ENCODE peak calls at places on chromosome 2, in six cellular contexts. E is astrocyte of the spinal cord, H is HepG2, V is MM.1S, Y is epithelial cell of esophagus, F is choroid plexus epithelial cell. A is an unnamed sample.
A peak's percentile ranks its signal among the peaks of the same experiment; 100 is the strongest.

GRCh38 chr2:43454791-43455190 is 141.0 kb downstream of the THADA start:
- DNase-seq in H (no peak), E (peak; percentile 45), F (no peak), Y (no peak), V (no peak), A (peak; percentile 87)

GRCh38 chr2:208713066-208713465 is 306.5 kb downstream of the PTH2R start:
- DNase-seq in F (no peak), E (no peak), Y (no peak), H (no peak), V (no peak), A (no peak)

GRCh38 chr2:24304098-24304497 is 56.2 kb downstream of the ITSN2 start:
- DNase-seq in V (no peak), Y (peak; percentile 84), F (peak; percentile 96), H (peak; percentile 38), E (peak; percentile 71), A (peak; percentile 98)

GRCh38 chr2:127133793-127134192 is 26.8 kb upstream of the BIN1 start:
- DNase-seq in V (no peak), E (no peak), Y (no peak), H (no peak), F (no peak), A (no peak)

GRCh38 chr2:182672471-182673165 is 43.4 kb upstream of the DNAJC10 start:
- DNase-seq in H (no peak), Y (peak; percentile 69), E (peak; percentile 74), V (no peak), F (peak; percentile 85), A (peak; percentile 80)

GRCh38 chr2:10289891-10290290 is 12.8 kb upstream of the HPCAL1 start:
- DNase-seq in Y (peak; percentile 88), E (peak; percentile 67), H (no peak), V (no peak), F (no peak), A (peak; percentile 90)

GRCh38 chr2:219962801-219963200 is 335.4 kb downstream of the SLC4A3 start:
- DNase-seq in F (no peak), H (no peak), Y (no peak), E (no peak), V (no peak), A (no peak)

GRCh38 chr2:110101911-110102774 is 13.5 kb downstream of the MALL start:
- DNase-seq in Y (peak; percentile 68), V (no peak), H (no peak), E (peak; percentile 42), F (peak; percentile 20), A (peak; percentile 62)

GRCh38 chr2:96959406-96960110 is 26.8 kb downstream of the FAM178B start:
- DNase-seq in H (no peak), F (no peak), Y (no peak), V (no peak), E (no peak), A (no peak)

GRCh38 chr2:190486037-190486623 is 48.4 kb downstream of the NEMP2 start:
- DNase-seq in E (no peak), F (no peak), V (no peak), H (no peak), Y (peak; percentile 38), A (peak; percentile 7)

GRCh38 chr2:100878000-100878786 is 58.3 kb downstream of the NPAS2 start:
- DNase-seq in V (no peak), Y (no peak), E (no peak), F (no peak), H (no peak), A (no peak)

GRCh38 chr2:40773291-40773690 is 321.4 kb upstream of the SLC8A1 start:
- DNase-seq in H (no peak), Y (no peak), V (no peak), F (no peak), E (no peak), A (no peak)

GRCh38 chr2:165596788-165597187 is 127.3 kb downstream of the CSRNP3 start:
- DNase-seq in E (no peak), F (no peak), Y (no peak), H (no peak), V (no peak), A (no peak)

DNA sequence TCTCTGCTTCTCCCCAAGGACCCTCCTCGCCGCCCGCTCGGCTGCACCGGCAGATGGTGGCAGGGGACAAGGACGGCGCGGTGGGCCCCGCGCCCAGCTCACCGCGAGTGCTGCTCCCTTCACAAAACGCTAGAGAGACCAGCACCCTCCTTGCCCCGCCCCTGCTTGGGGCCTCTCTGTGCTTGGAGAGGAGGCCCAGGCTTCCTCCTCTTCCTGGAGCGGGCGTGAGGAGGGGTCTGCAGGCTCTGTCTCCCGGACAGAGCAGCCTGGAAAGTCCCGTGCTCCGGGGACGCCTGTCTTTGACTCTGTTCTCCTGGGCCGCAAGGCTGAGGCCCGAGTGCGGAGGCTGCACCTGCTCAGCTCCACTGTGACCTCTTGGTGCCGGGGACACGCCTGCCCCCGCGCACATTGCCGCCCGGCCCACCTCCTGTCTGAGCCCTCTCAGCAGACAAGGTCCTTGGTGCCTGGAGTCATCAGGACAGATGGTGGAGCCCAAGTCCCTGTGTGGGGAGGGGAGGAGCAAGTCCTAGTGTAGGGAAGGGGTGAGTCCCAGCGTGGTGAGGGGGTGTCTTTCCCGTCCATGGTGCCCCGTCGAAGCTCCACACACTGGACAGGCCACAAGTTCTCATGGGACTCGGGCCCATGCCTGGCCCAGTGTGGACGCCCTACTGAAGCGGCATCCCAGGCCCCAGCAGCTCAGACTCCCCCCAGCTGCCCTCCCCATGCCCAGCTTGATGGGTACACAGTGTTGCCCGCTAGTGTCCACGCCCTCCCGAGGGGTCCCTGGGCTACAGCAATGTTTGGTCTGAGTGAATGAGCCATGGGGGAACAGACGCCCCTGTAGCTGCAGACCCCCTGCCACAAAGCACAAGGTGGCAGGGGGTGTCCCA is 33.8 kb downstream of the RTP5 start:
- DNase-seq in V (no peak), Y (no peak), H (no peak), E (no peak), F (no peak), A (no peak)
- H3K4me3 ChIP-seq in V (no peak overlapping the region), Y (no peak overlapping the region), H (no peak overlapping the region), E (no peak overlapping the region), F (no peak overlapping the region), A (no peak overlapping the region)

DNA sequence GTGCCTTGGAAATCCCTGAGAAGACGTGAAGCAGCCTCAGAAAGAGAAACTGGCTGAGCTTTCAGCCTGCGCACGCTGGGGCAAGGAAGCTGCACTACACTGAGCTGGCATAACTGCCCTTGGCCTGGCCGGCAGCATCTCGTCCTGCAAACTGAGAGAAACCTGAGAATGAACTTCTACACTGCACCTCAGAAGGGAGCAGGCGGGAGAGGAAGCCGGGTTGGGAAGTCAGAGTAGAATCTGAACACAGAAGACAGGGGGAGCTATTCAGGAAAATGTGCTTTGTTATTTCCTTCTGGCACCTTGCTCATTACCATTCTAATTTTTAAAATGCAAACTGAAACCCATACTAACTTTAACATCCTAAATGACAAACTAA is 70.9 kb downstream of the ZEB2 start:
- DNase-seq in H (no peak), F (no peak), V (no peak), E (no peak), Y (no peak), A (no peak)
- TF ChIP-seq CTCF in H (peak; percentile 39), F (peak; percentile 49), V (no peak), E (peak; percentile 41), Y (peak; percentile 24), A (peak; percentile 4)

GRCh38 chr2:224551693-224552092 is 33.5 kb downstream of the CUL3 start:
- DNase-seq in Y (no peak), V (no peak), H (no peak), F (no peak), E (no peak), A (no peak)

GRCh38 chr2:224543939-224544338 is 41.2 kb downstream of the CUL3 start:
- DNase-seq in H (no peak), Y (no peak), E (no peak), F (no peak), V (no peak), A (no peak)

GRCh38 chr2:224546926-224547325 is 38.2 kb downstream of the CUL3 start:
- DNase-seq in Y (no peak), V (no peak), E (no peak), F (no peak), H (no peak), A (no peak)

GRCh38 chr2:224545884-224546644 is 39.1 kb downstream of the CUL3 start:
- DNase-seq in E (peak; percentile 54), H (no peak), Y (no peak), V (no peak), F (peak; percentile 72), A (peak; percentile 64)
- H3K4me3 ChIP-seq in E (no peak overlapping the region), H (no peak overlapping the region), Y (no peak overlapping the region), V (no peak overlapping the region), F (no peak overlapping the region), A (no peak overlapping the region)

DNA sequence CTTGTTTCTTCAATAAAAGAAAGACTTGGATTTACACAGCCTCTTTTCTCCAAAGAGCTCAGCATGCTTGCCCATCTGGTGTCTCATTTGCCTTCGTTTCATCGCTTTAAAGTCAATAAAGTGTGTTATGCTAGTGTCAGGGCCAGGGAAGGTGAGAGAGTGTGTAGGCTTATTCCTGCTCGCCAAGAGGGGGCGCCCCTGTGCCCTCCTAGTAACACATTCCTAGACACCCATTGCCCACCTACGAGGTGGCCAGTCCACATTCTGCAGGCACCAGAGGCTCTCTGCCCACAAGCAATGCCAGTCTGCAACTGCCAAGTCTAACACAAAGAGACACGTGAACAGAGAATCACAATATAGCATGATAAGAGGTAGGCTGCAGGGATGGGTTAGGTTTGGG is 39.4 kb upstream of the DAPL1 start:
- DNase-seq in F (no peak), Y (no peak), E (no peak), H (no peak), V (no peak), A (no peak)
- TF ChIP-seq CTCF in F (peak; percentile 48), Y (peak; percentile 42), E (peak; percentile 47), H (peak; percentile 52), V (peak; percentile 37), A (peak; percentile 23)

DNA sequence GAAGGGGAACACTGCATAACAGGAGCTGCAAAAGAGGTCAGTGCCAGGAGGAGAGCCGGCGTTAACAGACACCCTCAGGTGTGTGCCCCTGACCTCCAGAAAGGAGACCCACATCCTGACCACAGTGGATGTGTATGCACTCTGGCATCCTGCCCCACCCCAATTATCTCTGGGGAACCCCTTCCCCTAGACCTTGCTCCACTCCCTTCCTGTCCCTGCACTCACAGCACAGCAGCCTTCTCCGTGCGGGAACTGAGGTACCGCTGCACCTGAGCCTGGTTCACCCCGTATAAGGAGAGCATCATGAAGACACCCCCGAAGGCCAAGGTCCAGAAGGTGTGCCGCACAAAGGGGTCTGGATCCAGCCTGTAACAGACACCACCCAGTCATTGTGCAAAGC is 7.3 kb upstream of the ATRAID start:
- DNase-seq in Y (no peak), H (no peak), F (no peak), E (no peak), V (no peak), A (no peak)
- H3K4me3 ChIP-seq in Y (no peak overlapping the region), H (no peak overlapping the region), F (no peak overlapping the region), E (no peak overlapping the region), V (no peak overlapping the region), A (no peak overlapping the region)

GRCh38 chr2:49687873-49688272 is 533.6 kb upstream of the FSHR start:
- DNase-seq in Y (peak; percentile 4), H (no peak), V (peak; percentile 15), F (peak; percentile 2), E (peak; percentile 3), A (no peak)
- TF ChIP-seq CTCF in Y (peak; percentile 35), H (no peak), V (peak; percentile 45), F (peak; percentile 34), E (no peak), A (peak; percentile 22)

A was measured in fibroblast of mammary gland.